ENCODE peak calls at places on chromosomes 1 and 21, in five cellular contexts. Y is transverse colon, L is HepG2, G is H1, N is SK-N-SH. Z is an unnamed sample.

GRCh38 chr1:25888426-25888987 is 13.0 kb upstream of the PAQR7 start:
- DNase-seq in Y (no peak), L (no peak), G (no peak), N (no peak), Z (peak; percentile 32)

GRCh38 chr21:38619865-38620513 is 121.7 kb upstream of the ERG start:
- DNase-seq in Y (no peak), L (no peak), G (no peak), N (no peak), Z (no peak)

GRCh38 chr1:4631321-4631720 is 23.1 kb upstream of the AJAP1 start:
- DNase-seq in Y (no peak), L (no peak), G (no peak), N (no peak), Z (no peak)

GRCh38 chr1:55321947-55322346 is 106.8 kb upstream of the USP24 start:
- DNase-seq in Y (no peak), L (no peak), G (no peak), N (no peak), Z (no peak)

GRCh38 chr1:224736619-224737352 is 120.7 kb downstream of the CNIH3 start:
- DNase-seq in Y (no peak), L (peak; percentile 10), G (no peak), N (no peak), Z (peak; percentile 68)

GRCh38 chr1:97508653-97509218 is 412.1 kb downstream of the DPYD start:
- DNase-seq in Y (no peak), L (no peak), G (no peak), N (no peak), Z (no peak)

GRCh38 chr1:219660666-219661463 is 48.0 kb upstream of the ZC3H11B start:
- DNase-seq in Y (peak; percentile 75), L (no peak), G (peak; percentile 81), N (no peak), Z (peak; percentile 94)

GRCh38 chr1:171219751-171220385 is 28.4 kb upstream of the FMO1 start:
- DNase-seq in Y (no peak), L (no peak), G (peak; percentile 62), N (no peak), Z (no peak)

GRCh38 chr1:33943978-33944377 is 80.1 kb downstream of the HMGB4 start:
- DNase-seq in Y (no peak), L (no peak), G (no peak), N (no peak), Z (peak; percentile 20)

GRCh38 chr1:151189638-151190445 is at the start of gene VPS72:
- DNase-seq in Y (peak; percentile 90), L (peak; percentile 85), G (peak; percentile 60), N (peak; percentile 89), Z (peak; percentile 94)

GRCh38 chr1:53495608-53496345 is 36.6 kb downstream of the DMRTB1 start:
- DNase-seq in Y (no peak), L (no peak), G (no peak), N (no peak), Z (no peak)

DNA sequence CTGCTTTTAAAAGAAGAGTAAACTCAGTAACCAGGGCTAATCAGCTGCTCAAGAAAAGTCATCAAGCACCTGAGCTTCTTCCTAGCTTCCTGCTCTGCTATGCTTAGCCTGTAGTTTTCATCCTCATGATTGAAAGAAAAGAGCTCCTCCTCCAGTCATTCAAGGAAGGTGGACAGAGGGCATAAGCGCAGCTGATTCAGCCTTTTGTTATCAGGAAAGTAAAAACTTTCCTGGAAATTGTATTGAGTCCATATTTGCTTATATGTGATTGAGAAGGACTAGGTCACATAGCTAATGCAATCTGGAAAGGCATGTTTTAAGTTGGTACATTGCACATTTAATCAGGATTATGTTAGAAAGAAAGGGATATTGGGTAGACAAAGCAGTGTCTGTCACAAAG is 8.5 kb upstream of the BACH1 start:
- DNase-seq in Y (no peak), L (no peak), G (no peak), N (no peak), Z (no peak)
- H3K4me1 ChIP-seq in Y (peaks cover 23% of the 10 kb centered on the region), L (peaks cover 29% of the 10 kb centered on the region), G (peaks cover under 1% of the 10 kb centered on the region), N (no peaks in the 10 kb centered on the region), Z (no peaks in the 10 kb centered on the region)

GRCh38 chr1:109135940-109136339 is 22.0 kb downstream of the ELAPOR1 start:
- DNase-seq in Y (no peak), L (no peak), G (no peak), N (no peak), Z (no peak)

GRCh38 chr1:109132980-109133379 is 19.1 kb downstream of the ELAPOR1 start:
- DNase-seq in Y (no peak), L (no peak), G (no peak), N (no peak), Z (no peak)

GRCh38 chr1:109136766-109137165 is 22.9 kb downstream of the ELAPOR1 start:
- DNase-seq in Y (peak; percentile 37), L (peak; percentile 55), G (no peak), N (no peak), Z (no peak)

GRCh38 chr1:109133815-109134214 is 19.9 kb downstream of the ELAPOR1 start:
- DNase-seq in Y (no peak), L (no peak), G (no peak), N (no peak), Z (no peak)

GRCh38 chr1:109134423-109134822 is 20.5 kb downstream of the ELAPOR1 start:
- DNase-seq in Y (peak; percentile 79), L (no peak), G (no peak), N (no peak), Z (no peak)
- TF ChIP-seq EP300 in Y (no peak), L (no peak), G (no peak), N (no peak), Z (no peak)

GRCh38 chr1:228259951-228260350 is 52.1 kb downstream of the OBSCN start:
- DNase-seq in Y (no peak), L (peak; percentile 14), G (no peak), N (no peak), Z (no peak)
- TF ChIP-seq CTCF in Y (no peak), L (peak; percentile 56), G (peak; percentile 55), N (no peak), Z (no peak)

GRCh38 chr1:32650752-32651460 is at the start of gene RBBP4:
- DNase-seq in Y (peak; percentile 99), L (peak; percentile 91), G (peak; percentile 94), N (peak; percentile 98), Z (peak; percentile 99)
- H3K4me1 ChIP-seq in Y (peaks cover 67% of the 10 kb centered on the region), L (peaks cover 59% of the 10 kb centered on the region), G (peaks cover 3% of the 10 kb centered on the region), N (peaks cover 13% of the 10 kb centered on the region), Z (peaks cover 45% of the 10 kb centered on the region)

DNA sequence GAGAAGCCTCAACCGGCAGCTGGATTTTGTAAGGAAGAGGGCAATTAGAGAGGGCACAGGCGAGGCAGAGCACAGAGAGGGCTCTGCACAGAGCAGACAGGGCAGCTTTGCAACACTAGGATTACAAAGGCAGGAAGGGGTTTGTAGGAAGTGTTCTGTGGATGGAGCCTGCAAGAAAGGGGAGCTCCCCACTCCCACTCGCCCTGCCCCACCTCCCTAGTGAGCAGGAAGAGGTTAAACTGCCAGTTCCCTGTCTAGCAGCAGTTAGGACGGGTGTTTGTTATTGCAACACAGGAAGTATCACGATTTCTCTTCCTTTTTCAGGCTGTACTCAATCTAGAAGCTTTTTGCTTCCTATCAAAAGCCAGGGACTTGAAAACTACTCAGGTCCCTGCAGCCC is 63.3 kb upstream of the LRRC8D start:
- DNase-seq in Y (no peak), L (no peak), G (no peak), N (peak; percentile 35), Z (no peak)
- TF ChIP-seq EP300 in Y (no peak), L (no peak), G (no peak), N (no peak), Z (no peak)

DNA sequence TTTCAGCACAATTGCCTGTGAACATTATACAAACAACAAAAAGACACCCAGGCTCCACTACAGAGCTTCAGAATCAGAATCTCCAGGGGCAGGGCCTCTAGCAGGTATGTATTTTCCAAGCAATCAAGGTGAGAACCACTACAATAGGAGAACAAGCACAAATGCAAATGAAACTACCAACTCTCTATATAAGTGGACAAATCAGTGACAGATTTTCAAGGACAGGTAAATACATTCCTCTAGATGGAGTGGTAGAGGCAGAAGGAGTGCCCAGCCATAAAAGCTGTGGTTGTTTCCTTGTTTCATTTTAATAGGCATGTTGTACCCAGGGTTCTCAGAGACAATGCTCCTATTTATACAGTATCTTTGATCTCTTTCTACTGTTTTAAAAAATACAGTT is 20.1 kb upstream of the CCDC17 start:
- DNase-seq in Y (peak; percentile 40), L (peak; percentile 63), G (no peak), N (no peak), Z (no peak)
- TF ChIP-seq CTCF in Y (no peak), L (peak; percentile 44), G (no peak), N (no peak), Z (no peak)

DNA sequence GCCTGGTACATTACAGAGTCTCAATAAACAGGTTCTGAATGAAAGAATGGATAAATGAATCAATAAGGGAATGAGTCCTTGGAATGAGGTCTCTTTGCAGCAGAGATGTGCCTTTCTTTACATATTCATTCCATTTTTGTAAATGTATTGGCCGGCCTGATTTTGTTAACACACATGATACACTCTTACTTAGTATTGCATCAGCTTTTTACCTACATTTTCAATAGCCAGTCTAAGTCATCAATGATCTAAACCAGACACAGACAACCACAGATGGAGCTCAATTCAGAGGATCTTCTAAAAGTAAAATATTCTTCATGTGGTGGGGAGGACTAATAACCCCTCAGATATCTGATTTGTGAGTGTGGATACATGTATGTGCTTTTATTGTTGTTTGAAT is 653.1 kb downstream of the LMO4 start:
- DNase-seq in Y (no peak), L (no peak), G (no peak), N (no peak), Z (no peak)
- H3K4me1 ChIP-seq in Y (no peaks in the 10 kb centered on the region), L (no peaks in the 10 kb centered on the region), G (peaks cover 4% of the 10 kb centered on the region), N (no peaks in the 10 kb centered on the region), Z (no peaks in the 10 kb centered on the region)